ENCODE peak calls at places on chromosomes 3 and 15, in eight cellular contexts. B is activated CD4-positive, alpha-beta T cell treated with anti-CD3 and anti-CD28 coated beads for 36 hours; H is left lobe of liver; X is fibroblast of the conjunctiva; D is iris pigment epithelial cell; L is type B pancreatic cell; K is HEK293T; O is stimulated activated CD4-positive, alpha-beta T cell treated with anti-CD3 and anti-CD28 coated beads, Interleukin-1b, Interleukin-23, amount 100 ng/mL, for 4 hours. M is an unnamed sample.

GRCh38 chr3:106817706-106818105 is 559.5 kb upstream of the CCDC54 start:
- DNase-seq in D (no peak), X (no peak), B (no peak), K (no peak), L (no peak), H (no peak), O (no peak), M (no peak)

GRCh38 chr3:10460951-10461563 is 44.3 kb downstream of the ATP2B2 start:
- DNase-seq in D (no peak), B (no peak), K (no peak), X (no peak), L (no peak), H (no peak), O (no peak), M (no peak)

GRCh38 chr3:47515864-47516319 is 2.4 kb upstream of the ELP6 start:
- DNase-seq in B (no peak), D (peak), L (no peak), K (no peak), O (no peak), X (no peak), H (no peak), M (no peak)

GRCh38 chr3:134840459-134840858 is 45.4 kb downstream of the EPHB1 start:
- DNase-seq in H (no peak), D (no peak), L (no peak), X (no peak), O (no peak), B (no peak), K (no peak), M (no peak)

GRCh38 chr3:31829826-31830426 is 151.1 kb downstream of the OSBPL10 start:
- DNase-seq in D (no peak), H (no peak), O (no peak), B (no peak), K (no peak), L (no peak), X (no peak), M (no peak)

GRCh38 chr3:134328147-134328591 is 46.1 kb downstream of the AMOTL2 start:
- DNase-seq in B (no peak), O (no peak), D (peak), K (no peak), X (peak), L (no peak), H (peak), M (no peak)

GRCh38 chr3:123652346-123652984 is 67.6 kb upstream of the HACD2 start:
- DNase-seq in H (peak), O (peak), D (peak), K (peak), L (peak), X (peak), B (peak), M (peak)

GRCh38 chr15:72184165-72184811 is 13.3 kb downstream of the GRAMD2A start:
- DNase-seq in K (no peak), L (no peak), H (no peak), X (no peak), D (peak), B (no peak), O (no peak), M (no peak)

GRCh38 chr3:28502555-28502954 is 153.9 kb upstream of the AZI2 start:
- DNase-seq in O (no peak), B (no peak), L (no peak), X (no peak), H (no peak), D (no peak), K (no peak), M (no peak)

GRCh38 chr15:39084683-39085530 is 496.0 kb upstream of the THBS1 start:
- DNase-seq in O (no peak), L (no peak), K (no peak), H (peak), D (peak), X (peak), B (no peak), M (peak)

GRCh38 chr15:39172380-39173281 is 408.2 kb upstream of the THBS1 start:
- DNase-seq in H (no peak), L (no peak), K (no peak), X (no peak), D (peak), B (no peak), O (no peak), M (no peak)

GRCh38 chr3:168545591-168545990 is 449.9 kb upstream of the GOLIM4 start:
- DNase-seq in H (no peak), D (peak), K (no peak), L (no peak), X (no peak), O (no peak), B (no peak), M (no peak)

GRCh38 chr3:171193693-171194092 is 167.2 kb upstream of the SLC2A2 start:
- DNase-seq in H (no peak), D (peak), B (no peak), L (no peak), O (no peak), K (no peak), X (no peak), M (no peak)

GRCh38 chr3:100245146-100245545 is 15.6 kb upstream of the TBC1D23 start:
- DNase-seq in D (peak), B (no peak), K (no peak), L (no peak), X (no peak), O (no peak), H (no peak), M (no peak)

GRCh38 chr3:25820372-25820771 is 30.5 kb downstream of the OXSM start:
- DNase-seq in X (peak), K (no peak), D (peak), O (no peak), B (no peak), L (no peak), H (no peak), M (no peak)

GRCh38 chr3:100525753-100526612 is 33.6 kb downstream of the TMEM45A start:
- DNase-seq in K (peak), H (no peak), D (peak), L (no peak), B (no peak), O (no peak), X (no peak), M (no peak)

GRCh38 chr3:148077318-148077923 is 620.3 kb upstream of the AGTR1 start:
- DNase-seq in D (peak), K (no peak), O (no peak), H (no peak), X (no peak), L (no peak), B (no peak), M (no peak)

GRCh38 chr3:190519886-190520285 is 6.0 kb downstream of the IL1RAP start:
- DNase-seq in O (no peak), K (no peak), L (no peak), D (no peak), B (no peak), X (no peak), H (no peak), M (no peak)

GRCh38 chr3:55200916-55201315 is 273.1 kb upstream of the LRTM1 start:
- DNase-seq in L (no peak), B (no peak), K (no peak), X (no peak), O (no peak), H (no peak), D (no peak), M (no peak)

GRCh38 chr3:185330644-185331043 is 32.3 kb upstream of the MAP3K13 start:
- DNase-seq in B (no peak), H (no peak), L (no peak), D (no peak), K (no peak), O (no peak), X (no peak), M (no peak)

GRCh38 chr3:43659250-43659880 is 31.4 kb upstream of the ABHD5 start:
- DNase-seq in B (no peak), X (no peak), K (no peak), H (no peak), D (no peak), O (no peak), L (no peak), M (no peak)

GRCh38 chr15:94943863-94944262 is 712.5 kb downstream of the MCTP2 start:
- DNase-seq in X (no peak), L (no peak), B (no peak), O (no peak), K (no peak), D (no peak), H (no peak), M (no peak)

GRCh38 chr3:13325092-13325491 is 95.0 kb downstream of the NUP210 start:
- DNase-seq in K (no peak), H (no peak), B (no peak), X (no peak), L (no peak), D (no peak), O (no peak), M (no peak)

GRCh38 chr3:177832862-177833261 is 635.6 kb upstream of the TBL1XR1 start:
- DNase-seq in L (no peak), K (no peak), O (no peak), X (no peak), B (no peak), D (peak), H (no peak), M (no peak)

GRCh38 chr3:21551019-21551418 is 200.0 kb downstream of the ZNF385D start:
- DNase-seq in X (no peak), K (no peak), O (no peak), L (no peak), B (no peak), H (no peak), D (no peak), M (no peak)

GRCh38 chr3:111967071-111967470 is 11.8 kb upstream of the ABHD10 start:
- DNase-seq in H (no peak), O (no peak), X (no peak), L (no peak), B (no peak), D (no peak), K (no peak), M (no peak)

GRCh38 chr3:93992211-93992610 is 12.3 kb downstream of the ARL13B start:
- DNase-seq in O (no peak), D (no peak), B (no peak), K (no peak), H (no peak), L (no peak), X (no peak), M (no peak)

GRCh38 chr15:28963711-28964081 is 77.9 kb downstream of the APBA2 start:
- DNase-seq in D (no peak), O (no peak), L (no peak), X (no peak), K (no peak), B (no peak), H (no peak), M (no peak)

GRCh38 chr15:44813231-44813630 is 76.9 kb downstream of the TRIM69 start:
- DNase-seq in H (peak), K (no peak), O (no peak), D (no peak), X (no peak), B (peak), L (no peak), M (peak)

M was measured in activated CD8-positive, alpha-beta T cell treated with anti-CD3 and anti-CD28 coated beads for 36 hours.